ENCODE peak calls at places on chromosomes 16 and 17, in six cellular contexts. One of them, this sample, is unnamed.
A peak's percentile ranks its signal among the peaks of the same experiment; 100 is the strongest.

GRCh38 chr17:17164156-17164555 is 42.0 kb downstream of the PLD6 start:
- DNase-seq in esophagus squamous epithelium: no peak
- DNase-seq in breast epithelium: no peak
- DNase-seq in AG04450: no peak
- DNase-seq in suprapubic skin: no peak
- DNase-seq in PC-3: no peak
- DNase-seq in this sample: no peak

GRCh38 chr16:79008869-79009179 is 591.7 kb downstream of the MAF start:
- DNase-seq in esophagus squamous epithelium: no peak
- DNase-seq in breast epithelium: no peak
- DNase-seq in AG04450: no peak
- DNase-seq in suprapubic skin: no peak
- DNase-seq in PC-3: no peak
- DNase-seq in this sample: no peak

GRCh38 chr17:11241611-11242226 is 706 bp downstream of the SHISA6 start:
- DNase-seq in esophagus squamous epithelium: no peak
- DNase-seq in breast epithelium: peak; percentile 59
- DNase-seq in AG04450: no peak
- DNase-seq in suprapubic skin: peak; percentile 79
- DNase-seq in PC-3: no peak
- DNase-seq in this sample: no peak

GRCh38 chr17:77825621-77826020 is 132.9 kb upstream of the TNRC6C start:
- DNase-seq in esophagus squamous epithelium: no peak
- DNase-seq in breast epithelium: no peak
- DNase-seq in AG04450: no peak
- DNase-seq in suprapubic skin: no peak
- DNase-seq in PC-3: no peak
- DNase-seq in this sample: no peak

GRCh38 chr17:66547170-66547865 is 244.9 kb downstream of the PRKCA start:
- DNase-seq in esophagus squamous epithelium: no peak
- DNase-seq in breast epithelium: no peak
- DNase-seq in AG04450: no peak
- DNase-seq in suprapubic skin: no peak
- DNase-seq in PC-3: peak; percentile 85
- DNase-seq in this sample: no peak

GRCh38 chr17:71337903-71338302 is 782.9 kb upstream of the SOX9 start:
- DNase-seq in esophagus squamous epithelium: no peak
- DNase-seq in breast epithelium: no peak
- DNase-seq in AG04450: no peak
- DNase-seq in suprapubic skin: no peak
- DNase-seq in PC-3: no peak
- DNase-seq in this sample: no peak

GRCh38 chr16:81576696-81577095 is 132.1 kb downstream of the CMIP start:
- DNase-seq in esophagus squamous epithelium: no peak
- DNase-seq in breast epithelium: no peak
- DNase-seq in AG04450: no peak
- DNase-seq in suprapubic skin: no peak
- DNase-seq in PC-3: no peak
- DNase-seq in this sample: no peak

GRCh38 chr16:23334950-23335349 is 32.8 kb downstream of the SCNN1B start:
- DNase-seq in esophagus squamous epithelium: no peak
- DNase-seq in breast epithelium: no peak
- DNase-seq in AG04450: no peak
- DNase-seq in suprapubic skin: no peak
- DNase-seq in PC-3: no peak
- DNase-seq in this sample: no peak

GRCh38 chr17:45145035-45145389 is 3.3 kb upstream of the HEXIM1 start:
- DNase-seq in esophagus squamous epithelium: no peak
- DNase-seq in breast epithelium: no peak
- DNase-seq in AG04450: no peak
- DNase-seq in suprapubic skin: no peak
- DNase-seq in PC-3: no peak
- DNase-seq in this sample: no peak

GRCh38 chr16:4344659-4345438 is 6.3 kb downstream of the PAM16 start:
- DNase-seq in esophagus squamous epithelium: no peak
- DNase-seq in breast epithelium: no peak
- DNase-seq in AG04450: no peak
- DNase-seq in suprapubic skin: no peak
- DNase-seq in PC-3: no peak
- DNase-seq in this sample: no peak

GRCh38 chr17:41689497-41690299 is 1.0 kb downstream of the EIF1 start:
- DNase-seq in esophagus squamous epithelium: no peak
- DNase-seq in breast epithelium: no peak
- DNase-seq in AG04450: no peak
- DNase-seq in suprapubic skin: no peak
- DNase-seq in PC-3: peak; percentile 43
- DNase-seq in this sample: no peak

GRCh38 chr17:19275457-19276082 is 38.4 kb downstream of the EPN2 start:
- DNase-seq in esophagus squamous epithelium: no peak
- DNase-seq in breast epithelium: no peak
- DNase-seq in AG04450: no peak
- DNase-seq in suprapubic skin: no peak
- DNase-seq in PC-3: no peak
- DNase-seq in this sample: no peak

GRCh38 chr16:54177052-54177856 is 109.3 kb downstream of the IRX3 start:
- DNase-seq in esophagus squamous epithelium: no peak
- DNase-seq in breast epithelium: no peak
- DNase-seq in AG04450: no peak
- DNase-seq in suprapubic skin: no peak
- DNase-seq in PC-3: no peak
- DNase-seq in this sample: no peak

GRCh38 chr17:17841620-17842025 is 4.8 kb upstream of the SREBF1 start:
- DNase-seq in esophagus squamous epithelium: no peak
- DNase-seq in breast epithelium: no peak
- DNase-seq in AG04450: no peak
- DNase-seq in suprapubic skin: no peak
- DNase-seq in PC-3: no peak
- DNase-seq in this sample: no peak

GRCh38 chr17:37676115-37676925 is 33.1 kb upstream of the DDX52 start:
- DNase-seq in esophagus squamous epithelium: no peak
- DNase-seq in breast epithelium: no peak
- DNase-seq in AG04450: no peak
- DNase-seq in suprapubic skin: no peak
- DNase-seq in PC-3: peak; percentile 3
- DNase-seq in this sample: no peak

GRCh38 chr17:27256225-27257030 is 37.5 kb upstream of the WSB1 start:
- DNase-seq in esophagus squamous epithelium: no peak
- DNase-seq in breast epithelium: no peak
- DNase-seq in AG04450: peak; percentile 63
- DNase-seq in suprapubic skin: no peak
- DNase-seq in PC-3: peak; percentile 77
- DNase-seq in this sample: no peak

GRCh38 chr16:50521246-50521900 is 26.8 kb upstream of the NKD1 start:
- DNase-seq in esophagus squamous epithelium: no peak
- DNase-seq in breast epithelium: no peak
- DNase-seq in AG04450: no peak
- DNase-seq in suprapubic skin: no peak
- DNase-seq in PC-3: no peak
- DNase-seq in this sample: peak; percentile 2

GRCh38 chr16:87709677-87710076 is 56.1 kb downstream of the KLHDC4 start:
- DNase-seq in esophagus squamous epithelium: no peak
- DNase-seq in breast epithelium: no peak
- DNase-seq in AG04450: no peak
- DNase-seq in suprapubic skin: no peak
- DNase-seq in PC-3: no peak
- DNase-seq in this sample: no peak

GRCh38 chr17:45370949-45371413 is 54.2 kb upstream of the MAP3K14 start:
- DNase-seq in esophagus squamous epithelium: no peak
- DNase-seq in breast epithelium: peak; percentile 9
- DNase-seq in AG04450: no peak
- DNase-seq in suprapubic skin: peak; percentile 44
- DNase-seq in PC-3: peak; percentile 31
- DNase-seq in this sample: no peak

GRCh38 chr16:67892899-67893790 is at the start of gene PSKH1:
- DNase-seq in esophagus squamous epithelium: peak; percentile 80
- DNase-seq in breast epithelium: peak; percentile 97
- DNase-seq in AG04450: peak; percentile 79
- DNase-seq in suprapubic skin: peak; percentile 98
- DNase-seq in PC-3: peak; percentile 92
- DNase-seq in this sample: peak; percentile 95

GRCh38 chr16:79272141-79272577 is 328.4 kb downstream of the MAF start:
- DNase-seq in esophagus squamous epithelium: no peak
- DNase-seq in breast epithelium: no peak
- DNase-seq in AG04450: no peak
- DNase-seq in suprapubic skin: no peak
- DNase-seq in PC-3: no peak
- DNase-seq in this sample: peak; percentile 56

GRCh38 chr17:80387071-80387470 is 27.9 kb upstream of the ENDOV start:
- DNase-seq in esophagus squamous epithelium: no peak
- DNase-seq in breast epithelium: no peak
- DNase-seq in AG04450: no peak
- DNase-seq in suprapubic skin: no peak
- DNase-seq in PC-3: no peak
- DNase-seq in this sample: no peak

GRCh38 chr16:35194681-35195080 is 1735.3 kb downstream of the TP53TG3F start:
- DNase-seq in esophagus squamous epithelium: no peak
- DNase-seq in breast epithelium: no peak
- DNase-seq in AG04450: no peak
- DNase-seq in suprapubic skin: no peak
- DNase-seq in PC-3: no peak
- DNase-seq in this sample: no peak

GRCh38 chr17:13350466-13350865 is 251.3 kb downstream of the HS3ST3A1 start:
- DNase-seq in esophagus squamous epithelium: no peak
- DNase-seq in breast epithelium: no peak
- DNase-seq in AG04450: no peak
- DNase-seq in suprapubic skin: no peak
- DNase-seq in PC-3: no peak
- DNase-seq in this sample: no peak

GRCh38 chr16:74297296-74297665 is 667 bp downstream of the PSMD7 start:
- DNase-seq in esophagus squamous epithelium: no peak
- DNase-seq in breast epithelium: no peak
- DNase-seq in AG04450: no peak
- DNase-seq in suprapubic skin: peak; percentile 65
- DNase-seq in PC-3: peak; percentile 27
- DNase-seq in this sample: no peak

GRCh38 chr17:17021194-17021863 is 20.9 kb upstream of the MPRIP start:
- DNase-seq in esophagus squamous epithelium: no peak
- DNase-seq in breast epithelium: peak; percentile 48
- DNase-seq in AG04450: no peak
- DNase-seq in suprapubic skin: no peak
- DNase-seq in PC-3: no peak
- DNase-seq in this sample: no peak

GRCh38 chr17:21286066-21286770 is 1.7 kb downstream of the MAP2K3 start:
- DNase-seq in esophagus squamous epithelium: peak; percentile 64
- DNase-seq in breast epithelium: peak; percentile 84
- DNase-seq in AG04450: peak; percentile 96
- DNase-seq in suprapubic skin: peak; percentile 97
- DNase-seq in PC-3: peak; percentile 99
- DNase-seq in this sample: no peak

GRCh38 chr16:67114793-67115192 is 5.1 kb downstream of the PHAF1 start:
- DNase-seq in esophagus squamous epithelium: no peak
- DNase-seq in breast epithelium: no peak
- DNase-seq in AG04450: no peak
- DNase-seq in suprapubic skin: peak; percentile 8
- DNase-seq in PC-3: no peak
- DNase-seq in this sample: no peak

GRCh38 chr17:67027031-67027628 is 17.2 kb upstream of the CACNG1 start:
- DNase-seq in esophagus squamous epithelium: no peak
- DNase-seq in breast epithelium: no peak
- DNase-seq in AG04450: no peak
- DNase-seq in suprapubic skin: no peak
- DNase-seq in PC-3: peak; percentile 64
- DNase-seq in this sample: no peak

GRCh38 chr17:70552230-70552981 is 383.1 kb downstream of the KCNJ2 start:
- DNase-seq in esophagus squamous epithelium: no peak
- DNase-seq in breast epithelium: no peak
- DNase-seq in AG04450: no peak
- DNase-seq in suprapubic skin: no peak
- DNase-seq in PC-3: peak; percentile 80
- DNase-seq in this sample: no peak

GRCh38 chr16:53091508-53092211 is 36.9 kb downstream of the CHD9 start:
- DNase-seq in esophagus squamous epithelium: no peak
- DNase-seq in breast epithelium: no peak
- DNase-seq in AG04450: peak; percentile 71
- DNase-seq in suprapubic skin: peak; percentile 80
- DNase-seq in PC-3: no peak
- DNase-seq in this sample: no peak

GRCh38 chr16:57803413-57803990 is 1.2 kb upstream of the KIFC3 start:
- DNase-seq in esophagus squamous epithelium: no peak
- DNase-seq in breast epithelium: no peak
- DNase-seq in AG04450: no peak
- DNase-seq in suprapubic skin: no peak
- DNase-seq in PC-3: no peak
- DNase-seq in this sample: no peak

GRCh38 chr16:57801098-57801855 is 1.0 kb downstream of the KIFC3 start:
- DNase-seq in esophagus squamous epithelium: no peak
- DNase-seq in breast epithelium: no peak
- DNase-seq in AG04450: peak; percentile 42
- DNase-seq in suprapubic skin: no peak
- DNase-seq in PC-3: peak; percentile 62
- DNase-seq in this sample: no peak

GRCh38 chr16:57802635-57803412 is 533 bp upstream of the KIFC3 start:
- DNase-seq in esophagus squamous epithelium: no peak
- DNase-seq in breast epithelium: no peak
- DNase-seq in AG04450: no peak
- DNase-seq in suprapubic skin: no peak
- DNase-seq in PC-3: no peak
- DNase-seq in this sample: no peak

GRCh38 chr16:57800213-57801097 is 1.8 kb downstream of the KIFC3 start:
- DNase-seq in esophagus squamous epithelium: no peak
- DNase-seq in breast epithelium: no peak
- DNase-seq in AG04450: no peak
- DNase-seq in suprapubic skin: no peak
- DNase-seq in PC-3: no peak
- DNase-seq in this sample: no peak

GRCh38 chr16:57801856-57802634 is at the start of gene KIFC3:
- DNase-seq in esophagus squamous epithelium: no peak
- DNase-seq in breast epithelium: no peak
- DNase-seq in AG04450: no peak
- DNase-seq in suprapubic skin: peak; percentile 90
- DNase-seq in PC-3: peak; percentile 68
- DNase-seq in this sample: peak; percentile 52
- TF ChIP-seq CTCF in esophagus squamous epithelium: peak; percentile 50
- TF ChIP-seq CTCF in breast epithelium: no peak
- TF ChIP-seq CTCF in AG04450: peak; percentile 4
- TF ChIP-seq CTCF in suprapubic skin: no peak
- TF ChIP-seq CTCF in PC-3: no peak
- TF ChIP-seq CTCF in this sample: no peak

GRCh38 chr17:50364061-50364458 is 8.9 kb downstream of the MRPL27 start:
- DNase-seq in esophagus squamous epithelium: no peak
- DNase-seq in breast epithelium: no peak
- DNase-seq in AG04450: no peak
- DNase-seq in suprapubic skin: no peak
- DNase-seq in PC-3: no peak
- DNase-seq in this sample: no peak
- H3K27ac ChIP-seq in esophagus squamous epithelium: no peak overlapping the region
- H3K27ac ChIP-seq in breast epithelium: no peak overlapping the region
- H3K27ac ChIP-seq in AG04450: no peak overlapping the region
- H3K27ac ChIP-seq in suprapubic skin: no peak overlapping the region
- H3K27ac ChIP-seq in PC-3: no peak overlapping the region
- H3K27ac ChIP-seq in this sample: no peak overlapping the region

GRCh38 chr16:878886-879285 is 78.4 kb upstream of the GNG13 start:
- DNase-seq in esophagus squamous epithelium: no peak
- DNase-seq in breast epithelium: no peak
- DNase-seq in AG04450: no peak
- DNase-seq in suprapubic skin: no peak
- DNase-seq in PC-3: no peak
- DNase-seq in this sample: no peak
- H3K9me3 ChIP-seq in esophagus squamous epithelium: peaks cover 3% of the 10 kb centered on the region
- H3K9me3 ChIP-seq in breast epithelium: peaks cover 10% of the 10 kb centered on the region
- H3K9me3 ChIP-seq in AG04450: peaks cover 66% of the 10 kb centered on the region
- H3K9me3 ChIP-seq in suprapubic skin: no peaks in the 10 kb centered on the region
- H3K9me3 ChIP-seq in PC-3: no peaks in the 10 kb centered on the region
- H3K9me3 ChIP-seq in this sample: peaks cover 5% of the 10 kb centered on the region

GRCh38 chr16:70380919-70381603 is 34.4 kb downstream of the DDX19A start:
- DNase-seq in esophagus squamous epithelium: peak; percentile 82
- DNase-seq in breast epithelium: peak; percentile 99
- DNase-seq in AG04450: peak; percentile 94
- DNase-seq in suprapubic skin: peak; percentile 98
- DNase-seq in PC-3: peak; percentile 94
- DNase-seq in this sample: peak; percentile 95
- TF ChIP-seq CTCF in esophagus squamous epithelium: peak; percentile 19
- TF ChIP-seq CTCF in breast epithelium: peak; percentile 9
- TF ChIP-seq CTCF in AG04450: peak; percentile 47
- TF ChIP-seq CTCF in suprapubic skin: no peak
- TF ChIP-seq CTCF in PC-3: peak; percentile 42
- TF ChIP-seq CTCF in this sample: peak; percentile 38

This sample was measured in CD4-positive, alpha-beta T cell.